ENCODE peak calls at places on chromosomes 4 and X, in five cellular contexts. X, D, B, S and Z are unnamed samples.

GRCh38 chr4:41935652-41936021 is 408 bp downstream of the TMEM33 start:
- DNase-seq in X (peak), D (peak), B (no peak), S (no peak), Z (no peak)

GRCh38 chr4:89904524-89904923 is 9.9 kb downstream of the MMRN1 start:
- DNase-seq in X (no peak), D (no peak), B (no peak), S (no peak), Z (no peak)

GRCh38 chr4:134390327-134390726 is 188.7 kb upstream of the PABPC4L start:
- DNase-seq in X (no peak), D (no peak), B (no peak), S (no peak), Z (no peak)

GRCh38 chr4:15717647-15718416 is 15.0 kb downstream of the BST1 start:
- DNase-seq in X (no peak), D (no peak), B (no peak), S (no peak), Z (no peak)

GRCh38 chrX:10089378-10089795 is 67.4 kb upstream of the CLCN4 start:
- DNase-seq in X (no peak), D (no peak), B (no peak), S (no peak), Z (no peak)

GRCh38 chr4:78534286-78534955 is 17.1 kb upstream of the ANXA3 start:
- DNase-seq in X (no peak), D (peak), B (no peak), S (no peak), Z (no peak)

GRCh38 chr4:78758105-78758504 is 18.0 kb upstream of the BMP2K start:
- DNase-seq in X (no peak), D (no peak), B (no peak), S (no peak), Z (no peak)

GRCh38 chr4:115145393-115146160 is 32.2 kb upstream of the NDST4 start:
- DNase-seq in X (no peak), D (no peak), B (no peak), S (no peak), Z (no peak)

GRCh38 chrX:148811236-148811635 is 310.8 kb downstream of the AFF2 start:
- DNase-seq in X (no peak), D (no peak), B (no peak), S (no peak), Z (no peak)

GRCh38 chr4:2264481-2265041 is 2.7 kb upstream of the MXD4 start:
- DNase-seq in X (no peak), D (no peak), B (no peak), S (no peak), Z (no peak)

GRCh38 chr4:48698029-48698901 is 81.8 kb downstream of the FRYL start:
- DNase-seq in X (peak), D (peak), B (no peak), S (no peak), Z (no peak)

GRCh38 chr4:122647656-122648055 is 26.8 kb upstream of the IL21 start:
- DNase-seq in X (no peak), D (no peak), B (no peak), S (no peak), Z (no peak)

GRCh38 chr4:10773010-10773409 is 88.4 kb upstream of the CLNK start:
- DNase-seq in X (no peak), D (no peak), B (no peak), S (no peak), Z (no peak)

GRCh38 chr4:87819281-87819919 is 13.4 kb upstream of the MEPE start:
- DNase-seq in X (peak), D (peak), B (no peak), S (no peak), Z (no peak)

GRCh38 chrX:48508400-48509244 is at the start of gene PORCN:
- DNase-seq in X (peak), D (peak), B (peak), S (peak), Z (peak)

GRCh38 chr4:69881173-69881773 is 21.3 kb upstream of the SULT1E1 start:
- DNase-seq in X (peak), D (peak), B (no peak), S (no peak), Z (no peak)

DNA sequence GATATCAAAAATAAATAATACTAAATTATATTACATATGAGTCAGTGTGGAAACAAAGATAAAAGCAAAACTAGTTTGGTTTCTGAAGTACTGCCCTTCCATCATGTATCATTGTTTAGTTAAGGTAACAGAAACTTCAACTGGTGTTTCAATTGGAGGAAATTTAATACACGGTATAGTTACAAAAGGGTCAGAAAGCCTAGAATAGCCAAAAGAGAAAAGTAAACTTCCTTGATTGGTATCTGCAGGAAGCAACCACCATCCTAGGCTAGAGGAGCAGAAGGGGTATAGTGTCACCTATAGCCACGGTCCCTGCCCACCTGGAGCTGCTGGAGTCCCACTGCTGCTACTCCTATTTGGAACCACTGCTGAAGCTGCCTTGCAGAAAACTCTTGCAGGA is 185.6 kb downstream of the SLC7A11 start:
- DNase-seq in X (no peak), D (no peak), B (no peak), S (no peak), Z (no peak)
- TF ChIP-seq TAF1 in X (no peak), D (no peak), B (no peak), S (no peak), Z (no peak)

GRCh38 chr4:97558204-97558804 is 585.0 kb downstream of the STPG2 start:
- DNase-seq in X (no peak), D (no peak), B (no peak), S (no peak), Z (no peak)
- TF ChIP-seq POLR2AphosphoS5 in X (no peak), D (no peak), B (no peak), S (no peak), Z (no peak)

DNA sequence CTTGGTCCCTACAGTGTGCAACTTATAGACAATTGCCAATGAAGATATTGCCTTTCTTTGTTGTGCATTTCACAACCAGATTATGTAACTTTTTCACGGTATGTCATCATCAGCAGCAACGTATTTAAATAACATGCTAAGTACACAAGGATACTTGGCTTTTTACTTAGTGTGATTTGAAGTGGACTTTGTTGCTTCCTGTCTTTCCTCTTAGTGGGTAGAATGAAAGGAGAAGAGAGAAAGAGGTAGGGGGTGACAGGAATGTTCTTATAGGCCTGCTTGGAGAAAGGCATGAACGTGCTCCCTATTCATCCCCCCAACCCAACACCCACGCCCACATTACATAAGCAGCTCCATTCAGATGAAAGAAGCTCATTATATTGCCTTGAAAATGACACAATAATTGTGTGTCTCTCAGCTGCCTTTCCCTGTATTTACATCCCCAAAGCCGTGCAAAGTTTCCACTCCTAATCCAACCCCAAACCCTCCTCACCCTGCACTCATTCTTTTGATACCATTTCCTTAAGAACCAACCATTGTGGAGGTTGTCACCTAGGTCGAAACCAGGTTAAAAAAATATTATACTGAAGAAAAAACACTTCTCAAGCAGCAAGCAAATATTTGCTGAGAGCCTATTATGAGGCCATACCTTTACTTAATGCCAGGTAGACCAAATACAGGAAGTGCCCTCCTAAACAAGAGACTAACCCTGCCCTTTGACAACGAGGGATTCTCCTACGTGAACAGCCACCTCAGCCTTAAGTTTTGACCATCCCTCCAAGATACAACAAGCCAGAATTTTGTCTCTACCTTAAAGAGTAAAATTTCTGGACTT is 25.2 kb upstream of the GK start:
- DNase-seq in X (no peak), D (peak), B (no peak), S (no peak), Z (no peak)
- TF ChIP-seq POLR2A in X (no peak), D (no peak), B (no peak), S (no peak), Z (no peak)

GRCh38 chr4:8560265-8561047 is 19.7 kb upstream of the GPR78 start:
- DNase-seq in X (no peak), D (no peak), B (no peak), S (no peak), Z (no peak)
- TF ChIP-seq TAF1 in X (no peak), D (no peak), B (no peak), S (no peak), Z (no peak)

GRCh38 chrX:79477691-79478090 is 110.6 kb upstream of the ITM2A start:
- DNase-seq in X (no peak), D (no peak), B (no peak), S (no peak), Z (no peak)

DNA sequence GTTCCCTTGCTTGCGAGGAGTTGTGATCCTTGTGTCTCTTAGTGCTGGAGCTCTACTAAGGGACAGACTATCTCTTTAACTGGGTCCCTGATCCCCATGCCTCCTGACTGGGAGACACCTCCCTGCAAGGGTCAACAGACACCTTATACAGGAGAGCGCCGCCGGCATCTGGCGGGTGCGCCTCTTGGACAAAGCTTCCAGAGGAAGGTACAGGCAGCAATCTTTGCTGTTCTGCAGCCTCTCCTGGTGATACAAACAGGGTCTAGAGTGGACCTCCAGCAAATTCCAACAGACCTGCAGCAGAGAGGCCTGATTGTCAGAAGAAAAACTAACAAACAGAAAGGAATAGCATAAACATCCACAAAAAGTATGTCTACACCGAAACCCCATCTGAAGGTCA is 115.6 kb upstream of the ITM2A start:
- DNase-seq in X (no peak), D (no peak), B (no peak), S (no peak), Z (no peak)
- TF ChIP-seq POLR2AphosphoS5 in X (no peak), D (no peak), B (no peak), S (no peak), Z (no peak)

DNA sequence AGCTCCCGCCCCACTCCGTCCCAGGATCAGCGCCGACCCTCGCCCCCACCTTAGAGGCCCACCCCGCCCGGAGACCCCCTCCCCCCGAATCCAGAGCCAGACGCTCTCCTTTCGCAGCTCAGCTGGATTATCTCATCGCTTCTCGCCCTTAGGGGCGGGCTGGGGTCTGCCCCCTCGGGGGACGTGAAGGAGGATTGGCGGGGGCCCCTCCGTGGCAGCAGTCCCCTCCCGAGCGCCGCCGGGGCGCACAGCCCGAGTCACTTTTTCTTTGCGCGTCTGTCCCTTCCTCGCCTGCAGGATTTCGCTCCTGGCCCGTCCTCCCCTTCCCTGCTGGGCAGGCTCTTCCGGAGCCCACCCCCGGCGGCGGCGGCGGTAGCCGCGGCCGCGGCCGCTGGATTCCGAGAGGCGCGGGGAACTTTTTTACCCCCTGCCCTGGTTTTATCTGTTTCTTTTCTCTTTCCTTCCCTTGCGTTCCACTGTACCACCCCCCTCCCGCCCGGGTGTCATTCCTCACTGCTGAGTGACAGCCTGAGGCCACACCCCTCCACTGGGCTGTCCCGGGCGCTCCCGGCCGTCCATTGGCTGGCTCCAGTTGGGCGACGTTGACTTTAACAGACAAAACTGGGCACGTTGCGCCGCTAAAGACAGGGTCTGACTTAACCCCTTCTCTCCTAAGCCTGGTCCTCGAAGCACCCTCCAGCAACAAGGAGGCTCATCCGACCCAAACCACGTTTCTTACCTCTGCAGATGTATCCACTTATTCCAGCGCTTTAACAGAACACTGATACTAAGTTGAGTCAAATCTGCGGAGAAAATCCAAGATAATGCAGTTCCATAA is 467 bp upstream of the NKX3-2 start:
- DNase-seq in X (peak), D (peak), B (peak), S (no peak), Z (peak)
- TF ChIP-seq POLR2A in X (peak), D (no peak), B (no peak), S (no peak), Z (no peak)

GRCh38 chrX:136162827-136163427 is 15.6 kb downstream of the FHL1 start:
- DNase-seq in X (peak), D (peak), B (peak), S (no peak), Z (no peak)
- TF ChIP-seq TAF1 in X (no peak), D (no peak), B (no peak), S (no peak), Z (no peak)

GRCh38 chr4:105887508-105887907 is 7.8 kb upstream of the NPNT start:
- DNase-seq in X (no peak), D (no peak), B (no peak), S (no peak), Z (no peak)
- TF ChIP-seq POLR2AphosphoS5 in X (no peak), D (no peak), B (no peak), S (no peak), Z (no peak)